ENCODE peak calls at places on chromosomes 1 and 21, in six cellular contexts. S is colonic mucosa, V is BE2C, M is GM23338, H is testis, N is brain microvascular endothelial cell. J is an unnamed sample.

GRCh38 chr1:153677718-153678518 is 570 bp upstream of the NPR1 start:
- DNase-seq in S (peak; percentile 49), V (peak; percentile 68), M (peak; percentile 85), H (peak; percentile 68), N (peak; percentile 39), J (peak; percentile 70)

GRCh38 chr1:19735419-19736127 is 64.1 kb downstream of the TMCO4 start:
- DNase-seq in S (no peak), V (peak; percentile 19), M (no peak), H (peak; percentile 71), N (peak; percentile 93), J (no peak)

GRCh38 chr1:113759341-113760101 is at the start of gene PHTF1:
- DNase-seq in S (peak; percentile 71), V (peak; percentile 91), M (peak; percentile 90), H (peak; percentile 73), N (peak; percentile 64), J (peak; percentile 87)

GRCh38 chr1:178241837-178242236 is 147.9 kb downstream of the RASAL2 start:
- DNase-seq in S (no peak), V (no peak), M (no peak), H (no peak), N (no peak), J (no peak)

GRCh38 chr1:169105434-169106094 is 926 bp upstream of the ATP1B1 start:
- DNase-seq in S (peak; percentile 94), V (peak; percentile 88), M (peak; percentile 88), H (peak; percentile 83), N (no peak), J (peak; percentile 94)

GRCh38 chr1:21909787-21910503 is 27.2 kb downstream of the HSPG2 start:
- DNase-seq in S (no peak), V (no peak), M (peak; percentile 53), H (peak; percentile 74), N (peak; percentile 73), J (peak; percentile 53)

GRCh38 chr1:83418558-83418957 is 580.4 kb downstream of the TTLL7 start:
- DNase-seq in S (no peak), V (no peak), M (no peak), H (no peak), N (no peak), J (no peak)

GRCh38 chr1:177571076-177571475 is 398.8 kb downstream of the SEC16B start:
- DNase-seq in S (no peak), V (no peak), M (peak; percentile 34), H (no peak), N (no peak), J (no peak)

GRCh38 chr21:28805885-28806284 is 186.8 kb downstream of the LTN1 start:
- DNase-seq in S (no peak), V (no peak), M (no peak), H (peak; percentile 63), N (peak; percentile 60), J (no peak)

GRCh38 chr1:31795801-31796621 is 19.8 kb downstream of the SPOCD1 start:
- DNase-seq in S (no peak), V (peak; percentile 70), M (no peak), H (no peak), N (peak; percentile 86), J (peak; percentile 54)
- TF ChIP-seq CTCF in S (no peak), V (no peak), M (no peak), H (no peak), N (peak; percentile 42), J (no peak)

GRCh38 chr1:43605761-43606160 is 44.2 kb upstream of the KDM4A start:
- DNase-seq in S (no peak), V (no peak), M (no peak), H (no peak), N (no peak), J (no peak)

GRCh38 chr1:43606624-43607023 is 43.3 kb upstream of the KDM4A start:
- DNase-seq in S (no peak), V (no peak), M (no peak), H (no peak), N (no peak), J (no peak)

GRCh38 chr1:43604192-43604591 is 45.8 kb upstream of the KDM4A start:
- DNase-seq in S (no peak), V (no peak), M (no peak), H (no peak), N (no peak), J (no peak)

GRCh38 chr1:43603004-43603403 is 46.9 kb upstream of the KDM4A start:
- DNase-seq in S (no peak), V (no peak), M (no peak), H (no peak), N (no peak), J (no peak)

DNA sequence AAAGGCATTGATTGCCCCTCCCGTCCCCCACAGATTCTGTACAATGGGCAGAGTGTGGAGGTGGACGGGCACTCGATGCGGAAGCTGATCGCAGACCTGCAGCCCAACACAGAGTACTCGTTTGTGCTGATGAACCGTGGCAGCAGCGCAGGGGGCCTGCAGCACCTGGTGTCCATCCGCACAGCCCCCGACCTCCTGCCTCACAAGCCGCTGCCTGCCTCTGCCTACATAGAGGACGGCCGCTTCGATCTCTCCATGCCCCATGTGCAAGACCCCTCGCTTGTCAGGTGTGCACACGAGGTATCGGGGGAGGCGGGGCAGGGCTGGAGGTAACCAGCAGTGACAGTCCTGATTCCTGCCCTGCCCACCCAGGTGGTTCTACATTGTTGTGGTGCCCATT is 44.8 kb upstream of the KDM4A start:
- DNase-seq in S (no peak), V (no peak), M (no peak), H (no peak), N (no peak), J (no peak)
- H3K36me3 ChIP-seq in S (no peaks in the 10 kb centered on the region), V (no peaks in the 10 kb centered on the region), M (peaks cover 13% of the 10 kb centered on the region), H (no peaks in the 10 kb centered on the region), N (peaks cover 52% of the 10 kb centered on the region), J (no peaks in the 10 kb centered on the region)

GRCh38 chr1:205108464-205108863 is 13.3 kb downstream of the RBBP5 start:
- DNase-seq in S (no peak), V (no peak), M (no peak), H (no peak), N (no peak), J (no peak)

GRCh38 chr1:205109269-205109668 is 12.5 kb downstream of the RBBP5 start:
- DNase-seq in S (no peak), V (no peak), M (no peak), H (no peak), N (no peak), J (no peak)

GRCh38 chr1:205107327-205107726 is 14.5 kb downstream of the RBBP5 start:
- DNase-seq in S (no peak), V (no peak), M (no peak), H (no peak), N (no peak), J (no peak)

GRCh38 chr1:205111354-205111753 is 10.4 kb downstream of the RBBP5 start:
- DNase-seq in S (no peak), V (no peak), M (no peak), H (no peak), N (no peak), J (no peak)

DNA sequence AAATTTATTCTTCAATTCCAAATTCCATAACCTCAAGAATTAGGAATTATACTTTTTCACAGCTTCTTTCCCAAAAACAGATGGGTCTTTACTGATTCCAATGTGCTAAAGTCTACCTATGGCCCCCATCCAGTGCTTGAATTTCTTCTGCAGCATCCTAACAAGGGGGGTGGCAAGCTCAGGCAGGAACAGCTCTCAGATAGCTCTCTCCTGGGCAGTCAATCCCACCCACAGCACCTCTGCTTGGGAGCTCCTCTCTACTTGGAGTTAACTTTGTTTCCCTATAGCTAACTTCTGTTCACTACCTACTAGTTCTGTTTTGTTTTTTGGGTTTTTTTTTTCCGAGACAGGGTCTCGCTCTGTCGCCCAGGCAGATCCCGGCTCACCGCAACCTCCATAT is 12.1 kb downstream of the RBBP5 start:
- DNase-seq in S (no peak), V (no peak), M (no peak), H (no peak), N (no peak), J (no peak)
- TF ChIP-seq CTCF in S (no peak), V (no peak), M (no peak), H (no peak), N (no peak), J (no peak)

GRCh38 chr1:119982006-119982405 is 85.7 kb upstream of the ADAM30 start:
- DNase-seq in S (no peak), V (no peak), M (no peak), H (peak; percentile 68), N (peak; percentile 51), J (no peak)
- H3K36me3 ChIP-seq in S (no peaks in the 10 kb centered on the region), V (no peaks in the 10 kb centered on the region), M (no peaks in the 10 kb centered on the region), H (no peaks in the 10 kb centered on the region), N (peaks cover 12% of the 10 kb centered on the region), J (no peaks in the 10 kb centered on the region)

GRCh38 chr1:68758666-68759209 is 261.9 kb upstream of the DEPDC1 start:
- DNase-seq in S (no peak), V (no peak), M (peak; percentile 30), H (no peak), N (no peak), J (no peak)
- TF ChIP-seq CTCF in S (no peak), V (no peak), M (peak; percentile 48), H (no peak), N (no peak), J (no peak)

DNA sequence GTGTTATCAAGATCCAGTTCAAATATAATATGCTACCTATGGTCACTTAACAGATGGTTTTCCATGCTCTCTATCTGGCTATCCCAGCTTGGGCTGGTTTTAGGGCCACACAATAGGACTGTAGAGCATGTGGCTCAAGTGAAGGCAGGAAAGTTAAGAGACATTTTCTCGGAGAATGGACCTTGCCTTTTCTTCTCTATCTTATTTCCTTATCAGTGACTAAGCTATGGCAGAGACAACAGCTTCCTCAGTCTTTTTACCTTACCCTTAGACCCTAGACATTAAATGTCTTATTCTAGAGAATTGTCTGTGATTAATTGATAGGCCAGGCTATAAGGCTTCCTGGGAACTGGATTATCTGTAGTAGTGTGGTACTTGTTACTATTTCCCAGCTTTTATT is 28.1 kb downstream of the CD101 start:
- DNase-seq in S (no peak), V (no peak), M (no peak), H (no peak), N (no peak), J (no peak)
- H3K36me3 ChIP-seq in S (no peaks in the 10 kb centered on the region), V (no peaks in the 10 kb centered on the region), M (no peaks in the 10 kb centered on the region), H (no peaks in the 10 kb centered on the region), N (no peaks in the 10 kb centered on the region), J (no peaks in the 10 kb centered on the region)

DNA sequence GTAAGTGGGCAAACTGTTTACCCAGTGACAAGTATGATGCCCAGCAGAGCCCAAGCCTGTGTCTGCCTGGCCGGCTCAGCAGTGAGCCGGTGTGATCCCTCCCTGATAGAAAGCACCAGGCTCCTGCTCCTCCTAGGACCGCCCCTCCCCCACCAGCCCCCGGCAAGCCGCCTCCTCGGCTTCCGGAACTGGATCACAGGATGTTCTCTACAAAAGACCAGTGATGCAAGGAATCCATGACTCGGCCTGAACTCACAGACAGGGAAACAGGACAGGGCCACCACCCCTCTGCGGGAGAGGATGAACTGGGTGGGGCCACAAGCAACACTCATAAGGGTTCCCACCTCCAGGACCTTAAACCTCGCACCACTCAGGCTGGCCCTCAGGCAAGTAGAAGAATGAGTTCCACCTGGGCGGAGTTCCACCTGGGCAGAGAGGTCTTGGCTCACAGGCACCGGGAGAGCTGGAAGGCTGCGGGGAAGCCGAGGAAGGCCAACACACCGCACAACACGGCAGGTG is 7.8 kb downstream of the ACOT7 start:
- DNase-seq in S (peak; percentile 39), V (peak; percentile 80), M (peak; percentile 96), H (no peak), N (peak; percentile 74), J (peak; percentile 68)
- TF ChIP-seq CTCF in S (no peak), V (no peak), M (no peak), H (no peak), N (no peak), J (no peak)

GRCh38 chr21:35006771-35007170 is 42.3 kb downstream of the RUNX1 start:
- DNase-seq in S (no peak), V (no peak), M (no peak), H (no peak), N (no peak), J (no peak)
- H3K36me3 ChIP-seq in S (no peaks in the 10 kb centered on the region), V (no peaks in the 10 kb centered on the region), M (no peaks in the 10 kb centered on the region), H (no peaks in the 10 kb centered on the region), N (no peaks in the 10 kb centered on the region), J (no peaks in the 10 kb centered on the region)

J was measured in hepatocyte.